ENCODE peak calls at places on chromosomes 4 and X, in five cellular contexts. R, J, N, P and O are unnamed samples. For H3K9me2, the result is how much of the 10 kb centered on the place peaks cover.

GRCh38 chrX:109312757-109313156 is 169.1 kb downstream of the GUCY2F start:
- DNase-seq in R (no peak), J (no peak), N (no peak), P (no peak), O (no peak)

GRCh38 chrX:24298191-24298590 is 15.7 kb downstream of the SUPT20HL2 start:
- DNase-seq in R (no peak), J (peak), N (no peak), P (peak), O (peak)

GRCh38 chr4:102843938-102844337 is 16.6 kb upstream of the UBE2D3 start:
- DNase-seq in R (no peak), J (no peak), N (no peak), P (peak), O (no peak)

GRCh38 chrX:117196481-117196880 is 733.7 kb upstream of the CT83 start:
- DNase-seq in R (no peak), J (no peak), N (no peak), P (no peak), O (no peak)

GRCh38 chrX:96440941-96441340 is 243.7 kb upstream of the DIAPH2 start:
- DNase-seq in R (no peak), J (no peak), N (no peak), P (no peak), O (no peak)

GRCh38 chr4:153521467-153521866 is 55.3 kb downstream of the TMEM131L start:
- DNase-seq in R (peak), J (no peak), N (no peak), P (no peak), O (no peak)

GRCh38 chr4:38856046-38856445 is 571 bp downstream of the TLR6 start:
- DNase-seq in R (peak), J (no peak), N (no peak), P (no peak), O (no peak)

GRCh38 chr4:4254179-4254578 is 6.2 kb upstream of the TMEM128 start:
- DNase-seq in R (no peak), J (no peak), N (no peak), P (no peak), O (no peak)

GRCh38 chr4:8917868-8918783 is 46.5 kb upstream of the HMX1 start:
- DNase-seq in R (peak), J (peak), N (peak), P (peak), O (peak)

GRCh38 chr4:89838005-89838404 is 1.0 kb upstream of the SNCA start:
- DNase-seq in R (no peak), J (no peak), N (no peak), P (peak), O (peak)

GRCh38 chr4:173332963-173333657 is 1.0 kb downstream of the HMGB2 start:
- DNase-seq in R (no peak), J (peak), N (no peak), P (no peak), O (no peak)

GRCh38 chr4:16000708-16001483 is 37.9 kb upstream of the FGFBP2 start:
- DNase-seq in R (no peak), J (no peak), N (no peak), P (no peak), O (no peak)

GRCh38 chr4:16916719-16917337 is 18.4 kb upstream of the LDB2 start:
- DNase-seq in R (peak), J (peak), N (peak), P (peak), O (peak)

GRCh38 chr4:139942284-139942683 is 211.7 kb downstream of the MAML3 start:
- DNase-seq in R (no peak), J (no peak), N (no peak), P (peak), O (no peak)

GRCh38 chrX:111376486-111376885 is 35.5 kb downstream of the DCX start:
- DNase-seq in R (no peak), J (no peak), N (no peak), P (no peak), O (no peak)
- H3K9me2 ChIP-seq in R (under half), J (under half), N (under half), P (under half), O (under half)

GRCh38 chrX:19225906-19226305 is 103.6 kb upstream of the ADGRG2 start:
- DNase-seq in R (no peak), J (peak), N (no peak), P (peak), O (peak)
- TF ChIP-seq EZH2phosphoT487 in R (no peak), J (no peak), N (no peak), P (no peak), O (no peak)

GRCh38 chrX:153794897-153795816 is 689 bp downstream of the SSR4 start:
- DNase-seq in R (peak), J (no peak), N (no peak), P (no peak), O (no peak)
- H3K9me2 ChIP-seq in R (under half), J (under half), N (under half), P (under half), O (under half)

GRCh38 chr4:13580018-13580417 is 35.7 kb upstream of the NKX3-2 start:
- DNase-seq in R (no peak), J (no peak), N (no peak), P (no peak), O (no peak)

GRCh38 chr4:13588954-13589353 is 38.6 kb downstream of the BOD1L1 start:
- DNase-seq in R (no peak), J (no peak), N (no peak), P (no peak), O (no peak)

DNA sequence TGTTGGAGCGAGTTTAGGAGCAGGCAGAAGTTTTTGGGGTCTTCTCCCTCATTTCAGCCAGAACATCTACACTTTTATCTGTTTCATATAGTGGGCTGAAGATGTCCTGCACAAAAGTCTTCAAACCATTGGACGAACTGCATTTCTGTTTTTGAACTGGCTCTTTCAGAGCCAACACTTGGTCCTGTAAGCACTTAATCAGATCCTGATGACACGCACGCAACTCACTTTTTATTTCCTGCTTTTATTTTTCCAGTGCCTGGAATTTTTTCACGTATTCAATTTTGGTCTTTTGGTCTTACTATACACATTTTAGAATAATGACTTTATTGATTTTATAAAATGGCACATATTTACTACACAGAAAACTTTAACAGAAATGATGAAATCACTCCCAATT is 40.2 kb upstream of the NKX3-2 start:
- DNase-seq in R (no peak), J (peak), N (no peak), P (no peak), O (no peak)
- TF ChIP-seq EZH2phosphoT487 in R (no peak), J (no peak), N (no peak), P (no peak), O (no peak)

GRCh38 chr4:47863486-47863885 is 25.6 kb upstream of the CORIN start:
- DNase-seq in R (no peak), J (no peak), N (no peak), P (no peak), O (no peak)

GRCh38 chr4:47858012-47858411 is 20.1 kb upstream of the CORIN start:
- DNase-seq in R (no peak), J (no peak), N (no peak), P (no peak), O (no peak)

GRCh38 chr4:47856713-47857112 is 18.8 kb upstream of the CORIN start:
- DNase-seq in R (no peak), J (no peak), N (no peak), P (no peak), O (no peak)

GRCh38 chr4:47860305-47860704 is 22.4 kb upstream of the CORIN start:
- DNase-seq in R (no peak), J (no peak), N (no peak), P (no peak), O (no peak)

DNA sequence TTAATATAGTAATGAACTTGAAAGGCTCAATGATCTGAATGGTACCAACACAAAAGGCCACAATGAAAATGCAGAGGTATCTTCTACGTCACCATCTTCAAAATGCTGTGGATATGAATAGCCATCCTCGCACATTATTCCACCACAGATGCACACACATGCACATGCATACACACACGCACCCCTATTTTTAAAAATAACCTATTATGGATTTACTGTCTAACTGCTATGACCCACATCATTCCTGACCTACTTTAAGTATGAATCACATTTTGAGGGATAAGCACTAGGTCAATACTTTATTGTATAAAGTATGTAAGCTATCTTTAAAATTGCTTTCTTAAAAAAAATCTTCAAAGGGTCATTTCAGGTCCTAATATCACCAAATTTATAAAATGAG is 24.4 kb upstream of the CORIN start:
- DNase-seq in R (no peak), J (no peak), N (no peak), P (no peak), O (no peak)
- H3K9me2 ChIP-seq in R (under half), J (under half), N (under half), P (under half), O (under half)

GRCh38 chrX:121356850-121357171 is 309.4 kb downstream of the GLUD2 start:
- DNase-seq in R (no peak), J (no peak), N (no peak), P (no peak), O (no peak)

GRCh38 chrX:121360280-121360679 is 312.9 kb downstream of the GLUD2 start:
- DNase-seq in R (no peak), J (no peak), N (no peak), P (no peak), O (no peak)

DNA sequence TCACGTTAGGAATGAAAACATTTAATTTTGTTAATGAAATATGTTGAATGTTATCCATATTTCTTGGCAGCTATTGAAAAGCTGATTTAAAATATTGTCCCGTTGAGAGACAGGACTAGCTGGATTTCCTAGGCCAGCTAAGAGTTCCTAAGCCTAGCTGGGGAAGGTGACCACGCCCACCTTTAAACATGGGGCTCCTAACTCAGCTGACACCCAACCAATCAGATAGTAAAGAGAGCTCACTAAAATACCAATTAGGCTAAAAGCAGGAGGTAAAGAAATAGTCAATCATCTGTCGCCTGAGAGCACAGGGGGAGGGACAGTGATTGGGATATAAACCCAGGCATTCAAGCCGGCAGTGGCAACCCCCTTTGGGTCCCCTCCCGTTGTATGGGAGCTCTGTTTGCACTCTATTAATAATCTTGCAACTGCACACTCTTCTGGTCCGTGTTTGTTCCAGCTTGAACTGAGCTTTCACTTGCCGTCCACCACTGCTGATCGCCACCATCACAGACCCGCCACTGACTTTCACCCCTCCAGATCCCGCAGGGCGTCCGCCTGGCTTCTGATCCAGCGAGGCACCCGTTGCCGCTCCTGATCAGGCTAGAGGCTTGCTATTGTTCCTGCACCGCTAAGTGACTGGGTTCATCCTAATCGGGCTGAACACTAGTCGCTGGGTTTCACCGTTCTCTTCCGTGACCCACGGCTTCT is 308.9 kb downstream of the GLUD2 start:
- DNase-seq in R (no peak), J (no peak), N (no peak), P (no peak), O (no peak)
- TF ChIP-seq EZH2phosphoT487 in R (no peak), J (no peak), N (no peak), P (no peak), O (no peak)

GRCh38 chrX:485368-485767 is 98.7 kb upstream of the PPP2R3B start:
- DNase-seq in R (no peak), J (no peak), N (no peak), P (no peak), O (no peak)
- H3K9me2 ChIP-seq in R (under half), J (under half), N (under half), P (under half), O (under half)

GRCh38 chr4:111689214-111689613 is 456.0 kb upstream of the FAM241A start:
- DNase-seq in R (no peak), J (no peak), N (no peak), P (no peak), O (peak)
- TF ChIP-seq EZH2phosphoT487 in R (no peak), J (no peak), N (no peak), P (no peak), O (no peak)

DNA sequence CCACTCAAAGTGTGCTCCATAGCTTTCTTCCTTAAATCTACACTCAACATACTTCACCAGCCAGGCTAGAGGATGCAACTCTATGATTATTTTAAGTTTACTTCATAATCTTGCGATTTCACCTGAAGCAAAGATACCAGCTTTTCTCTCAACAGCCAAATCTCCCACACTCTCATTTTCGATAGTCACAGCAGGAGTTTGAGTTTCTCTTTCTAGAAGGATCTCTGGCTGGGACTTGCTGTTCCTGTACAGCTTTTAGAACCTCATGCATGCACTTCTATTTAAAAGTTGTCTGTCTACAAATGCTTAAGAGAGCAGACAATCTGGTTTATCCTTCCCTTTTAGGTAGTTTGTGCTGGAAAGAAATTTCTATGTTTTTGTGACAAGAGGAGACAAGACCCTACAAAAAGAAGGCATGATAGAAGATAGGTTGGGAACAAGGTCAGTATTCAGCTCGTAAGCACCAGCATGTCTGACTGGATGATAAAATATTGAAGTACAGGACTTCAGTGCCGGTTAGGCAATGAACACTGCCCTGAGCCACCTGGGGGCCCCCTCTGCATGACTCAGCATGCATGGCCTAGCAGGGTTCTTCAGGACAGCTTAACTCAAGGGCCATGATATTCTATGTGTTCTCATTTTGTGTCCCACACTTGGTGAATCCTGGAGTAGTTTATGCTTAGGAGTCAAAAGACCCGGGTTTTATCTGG is 65.6 kb downstream of the ATXN3L start:
- DNase-seq in R (peak), J (peak), N (no peak), P (no peak), O (peak)
- H3K9me2 ChIP-seq in R (under half), J (under half), N (under half), P (under half), O (under half)